ENCODE peak calls at places on chromosome 14, in six cellular contexts. B is SK-N-SH, S is A549, K is K562, I is GM12878, G is HepG2. J is an unnamed sample.

GRCh38 chr14:24816011-24816928 is 182.3 kb upstream of the GZMB start:
- DNase-seq in B (no peak), S (peak; percentile 41), K (no peak), I (no peak), G (peak; percentile 100), J (no peak)

GRCh38 chr14:104650057-104650980 is 39.1 kb upstream of the INF2 start:
- DNase-seq in B (peak; percentile 98), S (peak; percentile 53), K (peak; percentile 80), I (no peak), G (peak; percentile 37), J (peak; percentile 60)

GRCh38 chr14:52977798-52978197 is 26.9 kb upstream of the FERMT2 start:
- DNase-seq in B (peak; percentile 56), S (no peak), K (no peak), I (no peak), G (no peak), J (no peak)

GRCh38 chr14:95190346-95190840 is 33.1 kb upstream of the DICER1 start:
- DNase-seq in B (no peak), S (no peak), K (no peak), I (no peak), G (no peak), J (no peak)

GRCh38 chr14:92848941-92849340 is 54.8 kb downstream of the GOLGA5 start:
- DNase-seq in B (peak; percentile 25), S (no peak), K (no peak), I (no peak), G (no peak), J (no peak)

GRCh38 chr14:88323520-88324199 is 591 bp upstream of the KCNK10 start:
- DNase-seq in B (peak; percentile 82), S (no peak), K (no peak), I (no peak), G (no peak), J (peak; percentile 74)

GRCh38 chr14:28577187-28577586 is 189.4 kb upstream of the FOXG1 start:
- DNase-seq in B (no peak), S (no peak), K (no peak), I (no peak), G (no peak), J (no peak)

GRCh38 chr14:76348898-76349297 is 27.0 kb upstream of the ESRRB start:
- DNase-seq in B (peak; percentile 55), S (no peak), K (peak; percentile 7), I (no peak), G (no peak), J (no peak)

GRCh38 chr14:29311983-29312382 is 545.4 kb downstream of the FOXG1 start:
- DNase-seq in B (no peak), S (no peak), K (no peak), I (no peak), G (no peak), J (no peak)

GRCh38 chr14:91912035-91912434 is 35.5 kb downstream of the FBLN5 start:
- DNase-seq in B (no peak), S (no peak), K (no peak), I (no peak), G (no peak), J (no peak)

GRCh38 chr14:105908481-105908911 is 382.1 kb downstream of the TMEM121 start:
- DNase-seq in B (peak; percentile 87), S (no peak), K (no peak), I (no peak), G (no peak), J (no peak)

GRCh38 chr14:101980700-101981099 is 16.3 kb downstream of the DYNC1H1 start:
- DNase-seq in B (no peak), S (peak; percentile 78), K (no peak), I (peak; percentile 77), G (peak; percentile 35), J (no peak)

GRCh38 chr14:71001742-71002141 is 94.5 kb downstream of the PCNX1 start:
- DNase-seq in B (peak; percentile 29), S (no peak), K (no peak), I (no peak), G (peak; percentile 18), J (no peak)

DNA sequence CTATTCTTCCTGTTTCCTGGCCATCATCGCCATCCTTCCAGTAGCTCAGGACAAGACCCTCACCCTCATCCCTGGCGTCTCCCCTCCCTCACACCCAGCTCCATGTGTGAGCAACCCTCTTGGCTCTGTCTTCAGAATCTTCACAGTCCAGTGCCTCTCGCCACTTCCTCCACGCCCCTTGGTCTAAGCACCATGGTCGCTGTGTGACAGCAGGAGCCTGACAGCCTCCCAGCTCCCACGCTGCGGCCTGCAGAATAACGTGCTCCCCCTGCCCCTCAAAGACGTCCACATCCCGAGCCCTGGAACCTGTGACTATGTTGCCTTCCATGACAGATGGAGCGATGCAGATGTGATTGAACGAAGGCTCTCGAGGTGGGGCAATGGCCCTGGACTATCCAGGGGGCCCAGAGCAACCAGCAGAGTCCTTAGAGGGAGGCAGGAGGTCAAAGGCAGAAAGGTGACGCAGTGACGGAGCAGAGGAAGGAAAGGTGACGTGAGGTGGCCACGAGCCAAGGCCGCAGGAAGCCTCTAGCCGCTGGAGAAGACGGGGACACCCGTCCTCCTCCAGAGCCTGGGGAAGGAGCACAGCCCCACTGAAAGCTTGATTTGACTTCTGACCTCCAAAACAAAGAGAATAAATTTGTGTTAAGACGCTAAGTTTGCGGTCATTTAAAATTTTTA is 139.8 kb downstream of the CALM1 start:
- DNase-seq in B (no peak), S (no peak), K (no peak), I (no peak), G (no peak), J (no peak)
- TF ChIP-seq EP300 in B (no peak), S (no peak), K (no peak), I (no peak), G (no peak), J (no peak)

GRCh38 chr14:54512393-54512792 is 2.7 kb downstream of the CGRRF1 start:
- DNase-seq in B (no peak), S (no peak), K (no peak), I (no peak), G (no peak), J (no peak)
- TF ChIP-seq RFX5 in B (no peak), S (no peak), K (no peak), I (no peak), G (no peak), J (no peak)

GRCh38 chr14:56367416-56367815 is 212.2 kb upstream of the TMEM260 start:
- DNase-seq in B (no peak), S (no peak), K (no peak), I (no peak), G (no peak), J (no peak)
- TF ChIP-seq EP300 in B (no peak), S (no peak), K (no peak), I (no peak), G (no peak), J (no peak)

DNA sequence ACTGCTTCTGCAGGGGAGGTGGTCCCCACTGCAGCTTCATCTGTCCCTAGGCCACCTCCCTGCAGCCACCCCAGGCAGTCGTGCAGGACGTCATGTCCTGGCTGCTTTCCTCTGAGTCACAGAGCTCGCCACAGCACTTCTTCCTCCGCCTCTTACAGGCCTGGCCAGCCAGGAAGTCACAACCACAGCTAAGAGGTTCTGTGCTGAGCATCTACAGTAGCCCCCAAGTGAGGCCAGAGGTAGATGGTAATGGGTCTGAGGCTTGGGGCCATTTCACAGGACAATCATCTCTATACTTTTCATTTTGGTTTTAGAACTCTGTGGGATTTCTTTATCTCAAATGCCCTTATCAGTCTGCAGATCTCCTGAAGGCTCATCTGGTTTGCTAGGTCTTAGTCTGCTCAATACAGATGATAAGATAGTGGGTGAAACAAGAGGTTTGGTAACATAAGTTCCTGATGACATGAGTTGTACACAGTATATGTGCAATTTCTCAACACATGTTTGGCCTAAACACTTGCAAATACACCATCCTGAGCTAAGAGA is 106.4 kb downstream of the ARF6 start:
- DNase-seq in B (peak; percentile 58), S (peak; percentile 77), K (peak; percentile 63), I (no peak), G (no peak), J (no peak)
- TF ChIP-seq RFX5 in B (no peak), S (no peak), K (no peak), I (peak; percentile 43), G (no peak), J (no peak)

GRCh38 chr14:50668008-50668851 is at the start of gene SAV1:
- DNase-seq in B (peak; percentile 89), S (peak; percentile 83), K (peak; percentile 49), I (no peak), G (peak; percentile 68), J (no peak)
- TF ChIP-seq EP300 in B (no peak), S (no peak), K (no peak), I (no peak), G (no peak), J (peak; percentile 59)

GRCh38 chr14:99982449-99983250 is 82.6 kb upstream of the EVL start:
- DNase-seq in B (peak; percentile 81), S (peak; percentile 74), K (peak; percentile 66), I (peak; percentile 33), G (peak; percentile 39), J (no peak)

GRCh38 chr14:99986416-99986815 is 78.8 kb upstream of the EVL start:
- DNase-seq in B (no peak), S (no peak), K (no peak), I (no peak), G (no peak), J (no peak)

GRCh38 chr14:99983251-99984012 is 81.8 kb upstream of the EVL start:
- DNase-seq in B (no peak), S (no peak), K (no peak), I (no peak), G (no peak), J (no peak)

GRCh38 chr14:99980299-99980698 is 84.9 kb upstream of the EVL start:
- DNase-seq in B (no peak), S (no peak), K (no peak), I (no peak), G (no peak), J (no peak)

GRCh38 chr14:99981806-99982205 is 83.4 kb upstream of the EVL start:
- DNase-seq in B (no peak), S (no peak), K (no peak), I (no peak), G (no peak), J (no peak)
- TF ChIP-seq RFX5 in B (no peak), S (no peak), K (no peak), I (no peak), G (no peak), J (no peak)

GRCh38 chr14:21258889-21259787 is 10.1 kb downstream of the HNRNPC start:
- DNase-seq in B (no peak), S (no peak), K (no peak), I (no peak), G (no peak), J (no peak)
- TF ChIP-seq EP300 in B (no peak), S (no peak), K (no peak), I (no peak), G (no peak), J (no peak)

DNA sequence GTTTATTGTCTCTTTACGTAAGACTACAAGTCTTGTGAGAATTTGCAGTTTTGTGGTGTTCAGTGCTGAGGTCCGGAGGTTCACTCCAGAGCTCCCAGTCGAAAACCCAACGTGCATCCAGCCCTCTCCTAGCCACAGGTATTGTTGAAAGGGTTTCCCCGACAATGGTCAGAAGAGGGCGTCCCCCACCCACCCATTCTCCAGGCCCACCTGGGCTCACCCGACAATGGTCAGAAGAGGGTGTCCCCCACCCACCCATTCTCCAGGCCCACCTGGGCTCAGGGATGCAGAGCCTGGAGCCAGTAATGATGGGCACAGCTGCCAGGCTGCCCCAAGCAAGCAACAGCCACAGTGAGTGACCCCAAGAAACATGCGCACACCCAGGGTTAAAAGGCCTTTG is 126.8 kb upstream of the EVL start:
- DNase-seq in B (no peak), S (no peak), K (no peak), I (no peak), G (no peak), J (no peak)
- TF ChIP-seq RFX5 in B (no peak), S (no peak), K (no peak), I (no peak), G (no peak), J (no peak)

GRCh38 chr14:68589447-68590232 is 203.2 kb downstream of the ZFP36L1 start:
- DNase-seq in B (peak; percentile 52), S (no peak), K (no peak), I (no peak), G (no peak), J (no peak)
- TF ChIP-seq EP300 in B (peak; percentile 48), S (no peak), K (no peak), I (no peak), G (no peak), J (no peak)

J was measured in H1.